ENCODE peak calls at places on chromosomes 4 and X, in eight cellular contexts. K is GM10248, J is HepG2, Z is mesothelial cell of epicardium, T is lower leg skin, M is cardiac muscle cell, W is uterus, S is GM06990. P is an unnamed sample.

GRCh38 chr4:82624819-82625218 is 63.0 kb upstream of the TMEM150C start:
- DNase-seq in K (no peak), J (no peak), Z (no peak), T (no peak), M (no peak), W (no peak), S (no peak), P (no peak)

GRCh38 chrX:55783723-55784122 is 66.2 kb downstream of the RRAGB start:
- DNase-seq in K (no peak), J (no peak), Z (no peak), T (no peak), M (no peak), W (no peak), S (no peak), P (no peak)

GRCh38 chrX:64204701-64205440 is 637 bp downstream of the AMER1 start:
- DNase-seq in K (peak), J (peak), Z (no peak), T (peak), M (peak), W (peak), S (peak), P (peak)

GRCh38 chrX:39915596-39915995 is 182.2 kb downstream of the BCOR start:
- DNase-seq in K (no peak), J (no peak), Z (no peak), T (no peak), M (no peak), W (no peak), S (no peak), P (no peak)

GRCh38 chr4:26325191-26325590 is 4.4 kb downstream of the RBPJ start:
- DNase-seq in K (no peak), J (peak), Z (no peak), T (no peak), M (peak), W (no peak), S (no peak), P (no peak)

GRCh38 chr4:29081230-29081955 is 1638.8 kb upstream of the PCDH7 start:
- DNase-seq in K (no peak), J (no peak), Z (no peak), T (no peak), M (no peak), W (no peak), S (no peak), P (no peak)

GRCh38 chr4:122762520-122762919 is 30.0 kb downstream of the BBS12 start:
- DNase-seq in K (peak), J (peak), Z (no peak), T (no peak), M (no peak), W (no peak), S (no peak), P (no peak)

GRCh38 chr4:81471361-81472248 is at the start of gene RASGEF1B:
- DNase-seq in K (peak), J (peak), Z (peak), T (peak), M (peak), W (peak), S (peak), P (peak)

GRCh38 chr4:173217727-173218126 is 49.1 kb downstream of the GALNT7 start:
- DNase-seq in K (no peak), J (no peak), Z (no peak), T (no peak), M (no peak), W (no peak), S (no peak), P (no peak)

GRCh38 chr4:124199755-124200154 is 512.8 kb downstream of the ANKRD50 start:
- DNase-seq in K (no peak), J (no peak), Z (no peak), T (no peak), M (no peak), W (no peak), S (no peak), P (no peak)

GRCh38 chr4:187141101-187141500 is 417.4 kb upstream of the FAT1 start:
- DNase-seq in K (no peak), J (no peak), Z (no peak), T (no peak), M (no peak), W (no peak), S (no peak), P (no peak)

GRCh38 chr4:26858035-26858918 is 2.4 kb upstream of the STIM2 start:
- DNase-seq in K (no peak), J (no peak), Z (no peak), T (no peak), M (no peak), W (no peak), S (no peak), P (no peak)

GRCh38 chrX:45557390-45557789 is 356.7 kb upstream of the DIPK2B start:
- DNase-seq in K (no peak), J (no peak), Z (no peak), T (no peak), M (no peak), W (no peak), S (no peak), P (no peak)

GRCh38 chrX:21756785-21757529 is 959 bp downstream of the SMPX start:
- DNase-seq in K (no peak), J (no peak), Z (no peak), T (no peak), M (peak), W (no peak), S (no peak), P (no peak)
- TF ChIP-seq CTCF in K (no peak), J (no peak), Z (no peak), T (no peak), M (no peak), W (no peak), S (no peak), P (no peak)

GRCh38 chr4:113899260-113900177 is 79.9 kb downstream of the ARSJ start:
- DNase-seq in K (no peak), J (no peak), Z (no peak), T (no peak), M (no peak), W (no peak), S (peak), P (peak)

GRCh38 chr4:113888006-113888405 is 91.4 kb downstream of the ARSJ start:
- DNase-seq in K (no peak), J (no peak), Z (no peak), T (no peak), M (no peak), W (no peak), S (no peak), P (no peak)

GRCh38 chr4:113893546-113893945 is 85.9 kb downstream of the ARSJ start:
- DNase-seq in K (no peak), J (peak), Z (no peak), T (no peak), M (no peak), W (no peak), S (no peak), P (no peak)
- TF ChIP-seq CTCF in K (peak), J (no peak), Z (no peak), T (no peak), M (peak), W (no peak), S (peak), P (peak)

GRCh38 chr4:77788990-77789389 is 30.2 kb downstream of the CNOT6L start:
- DNase-seq in K (no peak), J (no peak), Z (no peak), T (no peak), M (no peak), W (no peak), S (no peak), P (no peak)
- TF ChIP-seq CTCF in K (no peak), J (no peak), Z (no peak), T (no peak), M (no peak), W (no peak), S (no peak), P (no peak)

DNA sequence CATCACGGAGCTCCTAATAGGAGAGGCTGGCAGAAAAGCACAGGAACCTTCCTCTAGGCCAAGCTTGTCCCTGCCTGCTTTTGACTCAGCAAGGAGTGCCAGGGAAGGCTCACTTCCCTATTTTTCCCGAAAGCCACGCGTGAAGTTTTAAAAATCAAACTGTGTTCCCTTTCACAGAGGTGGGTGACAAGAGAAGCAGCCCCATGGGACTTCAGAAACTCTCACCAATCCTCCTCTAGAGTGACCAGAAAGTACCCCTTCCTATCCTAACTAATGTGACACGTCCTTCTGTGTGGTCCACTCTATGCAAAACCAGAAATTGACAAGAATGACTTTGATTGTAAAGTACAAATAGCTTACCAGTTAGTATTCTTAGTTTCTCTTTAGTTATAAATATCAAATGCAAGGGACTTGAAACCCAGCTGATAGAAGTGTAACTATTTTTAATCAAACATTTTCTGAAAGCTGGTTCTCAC is 41.9 kb downstream of the NFKB1 start:
- DNase-seq in K (peak), J (no peak), Z (no peak), T (no peak), M (no peak), W (no peak), S (no peak), P (no peak)
- TF ChIP-seq CTCF in K (no peak), J (no peak), Z (no peak), T (no peak), M (no peak), W (no peak), S (no peak), P (no peak)

GRCh38 chr4:64538219-64538618 is 129.0 kb upstream of the TECRL start:
- DNase-seq in K (no peak), J (peak), Z (no peak), T (no peak), M (no peak), W (no peak), S (no peak), P (no peak)
- TF ChIP-seq CTCF in K (no peak), J (peak), Z (no peak), T (no peak), M (no peak), W (no peak), S (no peak), P (no peak)

GRCh38 chr4:47703964-47704363 is 133.9 kb downstream of the CORIN start:
- DNase-seq in K (no peak), J (no peak), Z (no peak), T (no peak), M (no peak), W (peak), S (no peak), P (no peak)

GRCh38 chr4:47705326-47705981 is 132.4 kb downstream of the CORIN start:
- DNase-seq in K (peak), J (peak), Z (no peak), T (no peak), M (peak), W (no peak), S (no peak), P (peak)

GRCh38 chr4:47701286-47701685 is 136.6 kb downstream of the CORIN start:
- DNase-seq in K (no peak), J (no peak), Z (no peak), T (no peak), M (no peak), W (no peak), S (no peak), P (no peak)

GRCh38 chr4:47703008-47703407 is 134.9 kb downstream of the CORIN start:
- DNase-seq in K (no peak), J (no peak), Z (no peak), T (no peak), M (no peak), W (no peak), S (no peak), P (no peak)

DNA sequence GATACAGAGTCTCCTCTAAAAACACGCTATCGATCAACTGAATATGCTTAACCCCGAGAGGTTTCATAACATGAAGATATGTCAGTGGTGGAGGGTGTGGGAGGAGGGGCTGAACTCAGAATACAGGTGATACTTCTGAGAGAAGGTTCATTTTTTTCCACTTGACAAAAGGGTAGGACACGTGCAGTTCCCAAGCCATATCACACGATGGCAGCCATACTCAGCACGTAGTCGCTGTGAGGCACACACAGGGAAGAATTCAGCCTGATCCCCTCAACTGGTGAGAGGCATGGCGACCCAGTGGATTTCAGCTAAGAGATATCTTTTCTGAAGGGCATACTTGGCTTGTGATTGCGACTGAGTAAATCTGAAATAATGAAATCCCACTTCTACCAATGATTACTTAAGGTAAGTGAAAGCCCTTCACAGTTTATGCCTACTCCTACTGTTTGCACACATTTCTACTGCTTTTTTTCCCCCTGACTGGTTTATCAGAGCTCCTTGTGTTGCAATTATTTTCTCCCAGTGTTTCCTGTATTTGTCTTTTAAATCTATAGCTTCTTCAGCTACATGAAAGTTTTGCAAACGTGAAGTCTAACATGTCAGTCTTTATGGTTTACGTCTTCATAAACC is 133.1 kb downstream of the CORIN start:
- DNase-seq in K (peak), J (peak), Z (no peak), T (no peak), M (peak), W (no peak), S (no peak), P (peak)
- TF ChIP-seq CTCF in K (peak), J (peak), Z (no peak), T (no peak), M (peak), W (no peak), S (peak), P (peak)

GRCh38 chr4:85756938-85757337 is 282.0 kb downstream of the ARHGAP24 start:
- DNase-seq in K (peak), J (no peak), Z (no peak), T (no peak), M (peak), W (no peak), S (no peak), P (peak)
- TF ChIP-seq CTCF in K (peak), J (peak), Z (no peak), T (no peak), M (peak), W (peak), S (peak), P (peak)

DNA sequence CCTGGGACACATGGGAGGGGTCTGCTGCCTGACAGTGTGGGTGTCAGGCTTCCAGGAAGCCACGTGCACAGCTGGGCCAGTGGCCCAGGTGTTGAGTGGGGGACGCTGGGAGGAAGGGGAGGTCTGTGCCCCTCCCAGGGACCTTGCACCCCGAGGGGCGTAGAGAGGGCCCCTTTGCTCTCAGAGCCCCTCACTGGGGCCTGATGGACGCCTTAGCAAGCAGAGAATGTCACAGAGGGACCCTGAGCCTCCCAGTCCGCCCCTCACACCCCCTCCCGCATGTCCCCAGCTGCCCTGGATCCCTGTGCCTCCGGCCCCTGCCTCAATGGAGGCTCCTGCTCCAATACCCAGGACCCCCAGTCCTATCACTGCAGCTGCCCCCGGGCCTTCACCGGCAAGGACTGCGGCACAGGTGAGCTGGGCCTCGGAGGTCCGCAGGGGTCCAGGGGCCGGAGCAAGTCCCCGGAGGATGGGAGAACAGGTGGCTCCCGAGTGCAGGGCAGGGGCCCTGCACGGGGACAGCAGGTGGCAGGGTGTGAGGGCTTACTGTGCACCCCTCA is 2.1 kb downstream of the HGFAC start:
- DNase-seq in K (no peak), J (no peak), Z (no peak), T (no peak), M (no peak), W (no peak), S (peak), P (no peak)
- TF ChIP-seq CTCF in K (no peak), J (no peak), Z (peak), T (no peak), M (no peak), W (no peak), S (no peak), P (no peak)

DNA sequence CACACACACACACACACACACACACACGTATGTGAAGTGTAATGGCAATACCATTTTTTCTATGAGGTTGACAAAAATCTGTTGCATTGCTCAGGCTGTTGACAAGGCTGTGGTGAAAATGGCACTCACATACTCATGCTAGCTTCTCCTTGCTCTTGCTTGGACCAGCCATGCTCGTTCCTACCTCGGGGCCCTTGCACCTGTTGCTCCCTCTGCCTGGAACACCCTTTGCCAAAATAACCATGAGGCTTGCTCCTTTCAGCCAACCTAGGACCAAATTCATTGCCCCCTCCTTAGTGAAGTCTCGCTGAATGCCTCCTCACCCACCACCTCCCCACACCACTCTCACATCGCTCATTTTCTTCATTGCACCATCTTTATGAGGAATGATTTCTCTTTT is 13.4 kb downstream of the SLC38A5 start:
- DNase-seq in K (no peak), J (no peak), Z (no peak), T (no peak), M (no peak), W (no peak), S (no peak), P (no peak)
- TF ChIP-seq CTCF in K (no peak), J (no peak), Z (no peak), T (no peak), M (no peak), W (no peak), S (no peak), P (no peak)